ENCODE peak calls at places on chromosomes 6 and 20, in nine cellular contexts. N, Z, A, W, K, J, U, D and L are unnamed samples.

GRCh38 chr6:100100776-100101175 is 106.8 kb upstream of the MCHR2 start:
- DNase-seq in A (no peak), K (no peak), D (no peak), J (no peak), W (no peak), U (no peak), Z (no peak), N (no peak), L (no peak)

GRCh38 chr6:474454-475185 is 83.1 kb downstream of the IRF4 start:
- DNase-seq in K (peak), J (no peak), W (no peak), U (no peak), D (peak), A (peak), Z (no peak), N (no peak), L (peak)

GRCh38 chr6:84926171-84926570 is 161.8 kb upstream of the TBX18 start:
- DNase-seq in A (no peak), N (no peak), Z (no peak), W (no peak), D (no peak), K (no peak), J (no peak), U (peak), L (no peak)

GRCh38 chr20:55774628-55775027 is 230.7 kb downstream of the CBLN4 start:
- DNase-seq in N (no peak), U (no peak), K (no peak), D (no peak), Z (no peak), A (no peak), J (no peak), W (no peak), L (no peak)

GRCh38 chr6:32086661-32087573 is 22.2 kb downstream of the TNXB start:
- DNase-seq in Z (peak), A (no peak), D (no peak), J (peak), K (peak), U (no peak), N (peak), W (no peak), L (no peak)

GRCh38 chr6:18076231-18076630 is 46.2 kb downstream of the NHLRC1 start:
- DNase-seq in U (no peak), Z (no peak), J (no peak), K (no peak), A (no peak), W (no peak), D (no peak), N (no peak), L (no peak)

GRCh38 chr6:12185081-12185673 is 105.0 kb upstream of the EDN1 start:
- DNase-seq in K (no peak), A (no peak), N (no peak), J (no peak), Z (no peak), D (no peak), W (no peak), U (peak), L (no peak)

GRCh38 chr20:1108437-1108920 is 9.9 kb upstream of the PSMF1 start:
- DNase-seq in U (peak), K (peak), N (no peak), J (peak), Z (peak), D (peak), W (peak), A (peak), L (peak)

GRCh38 chr6:132333639-132334516 is 67.4 kb downstream of the MOXD1 start:
- DNase-seq in K (peak), D (no peak), U (peak), Z (peak), A (no peak), N (peak), W (peak), J (peak), L (no peak)

GRCh38 chr6:53432318-53433161 is 83.8 kb upstream of the ELOVL5 start:
- DNase-seq in J (peak), K (peak), U (peak), D (no peak), A (no peak), W (no peak), N (no peak), Z (peak), L (no peak)

GRCh38 chr6:85516168-85516567 is 66.3 kb downstream of the NT5E start:
- DNase-seq in D (no peak), A (no peak), J (peak), U (peak), N (no peak), W (no peak), Z (peak), K (peak), L (no peak)

GRCh38 chr6:25954756-25955155 is 7.8 kb upstream of the TRIM38 start:
- DNase-seq in N (no peak), J (no peak), Z (no peak), K (no peak), A (no peak), W (no peak), U (no peak), D (no peak), L (no peak)

GRCh38 chr6:102759415-102759814 is 1365.9 kb downstream of the GRIK2 start:
- DNase-seq in A (no peak), Z (no peak), J (no peak), D (no peak), K (no peak), N (no peak), W (no peak), U (peak), L (no peak)

GRCh38 chr6:21005816-21006553 is 471.7 kb downstream of the CDKAL1 start:
- DNase-seq in N (peak), Z (peak), U (peak), W (peak), D (no peak), J (peak), K (peak), A (no peak), L (no peak)

GRCh38 chr6:69019832-69020231 is 384.8 kb downstream of the ADGRB3 start:
- DNase-seq in W (no peak), N (no peak), U (no peak), J (peak), K (no peak), Z (peak), D (no peak), A (no peak), L (no peak)

GRCh38 chr6:112205521-112206458 is 48.6 kb downstream of the LAMA4 start:
- DNase-seq in N (no peak), U (peak), Z (peak), J (peak), W (no peak), K (peak), D (no peak), A (no peak), L (no peak)

GRCh38 chr6:154824076-154824475 is 90.9 kb downstream of the SCAF8 start:
- DNase-seq in J (no peak), D (no peak), Z (no peak), W (no peak), N (no peak), U (no peak), A (no peak), K (no peak), L (no peak)

GRCh38 chr6:166430269-166430668 is 47.5 kb upstream of the MPC1 start:
- DNase-seq in Z (no peak), K (no peak), U (no peak), N (no peak), D (no peak), J (no peak), A (no peak), W (no peak), L (no peak)

GRCh38 chr20:62018437-62019143 is 47.1 kb downstream of the TAF4 start:
- DNase-seq in N (no peak), W (no peak), U (no peak), K (no peak), J (no peak), Z (no peak), D (no peak), A (no peak), L (no peak)

GRCh38 chr20:5687884-5688283 is 62.3 kb upstream of the SHLD1 start:
- DNase-seq in U (no peak), A (no peak), N (no peak), Z (no peak), J (no peak), D (no peak), K (no peak), W (no peak), L (no peak)

GRCh38 chr6:28977351-28978136 is 27.6 kb downstream of the ZNF311 start:
- DNase-seq in W (no peak), Z (peak), K (no peak), J (peak), U (peak), D (no peak), N (no peak), A (peak), L (no peak)

GRCh38 chr20:745683-746301 is 22.5 kb downstream of the SLC52A3 start:
- DNase-seq in U (no peak), N (no peak), A (no peak), K (no peak), D (no peak), Z (no peak), J (no peak), W (no peak), L (no peak)

GRCh38 chr6:119073307-119074051 is 5.0 kb downstream of the FAM184A start:
- DNase-seq in K (no peak), A (no peak), D (no peak), W (no peak), N (no peak), Z (no peak), U (no peak), J (no peak), L (no peak)

GRCh38 chr6:30037182-30037788 is 23.8 kb upstream of the POLR1H start:
- DNase-seq in W (no peak), Z (peak), U (peak), A (no peak), N (no peak), K (peak), J (peak), D (no peak), L (no peak)